ENCODE peak calls at places on chromosomes 16 and 17, in five cellular contexts. D, X, S, N and O are unnamed samples.

GRCh38 chr17:48510381-48510760 is 20.4 kb downstream of the HOXB1 start:
- DNase-seq in N (no peak), S (no peak), X (no peak), D (no peak), O (no peak)

GRCh38 chr16:88331989-88332920 is 50.5 kb upstream of the ZNF469 start:
- DNase-seq in S (peak), D (no peak), X (peak), N (no peak), O (peak)

GRCh38 chr16:69796285-69797118 is 34.4 kb downstream of the WWP2 start:
- DNase-seq in D (no peak), X (peak), S (peak), N (peak), O (no peak)

GRCh38 chr17:16954541-16954940 is 17.4 kb downstream of the TNFRSF13B start:
- DNase-seq in S (no peak), D (no peak), X (no peak), N (no peak), O (no peak)

GRCh38 chr17:6437466-6437865 is 2.5 kb upstream of the AIPL1 start:
- DNase-seq in N (no peak), S (no peak), D (no peak), X (no peak), O (no peak)

GRCh38 chr17:39745335-39746144 is 7.8 kb downstream of the GRB7 start:
- DNase-seq in S (no peak), X (no peak), N (no peak), D (no peak), O (peak)

GRCh38 chr16:69171325-69172095 is 15.5 kb upstream of the SNTB2 start:
- DNase-seq in S (no peak), D (no peak), N (no peak), X (no peak), O (no peak)

GRCh38 chr17:76078859-76079576 is at the start of gene ZACN:
- DNase-seq in S (no peak), N (no peak), D (no peak), X (no peak), O (no peak)

GRCh38 chr17:50107790-50108414 is 12.8 kb downstream of the PDK2 start:
- DNase-seq in S (no peak), N (no peak), D (no peak), X (no peak), O (no peak)

GRCh38 chr17:77774182-77774581 is 184.3 kb upstream of the TNRC6C start:
- DNase-seq in D (no peak), S (no peak), X (no peak), N (no peak), O (no peak)

GRCh38 chr17:18933102-18934058 is 18.6 kb upstream of the SLC5A10 start:
- DNase-seq in X (no peak), N (no peak), D (no peak), S (no peak), O (no peak)

GRCh38 chr17:63646492-63646815 is 24.2 kb downstream of the MAP3K3 start:
- DNase-seq in N (no peak), D (no peak), X (no peak), S (no peak), O (no peak)

GRCh38 chr16:6562985-6563384 is 769.7 kb upstream of the RBFOX1 start:
- DNase-seq in N (no peak), D (no peak), S (no peak), X (no peak), O (no peak)

GRCh38 chr17:16962804-16963203 is 9.1 kb downstream of the TNFRSF13B start:
- DNase-seq in X (no peak), D (no peak), S (no peak), N (no peak), O (no peak)

GRCh38 chr17:12928736-12929135 is 89.1 kb downstream of the ELAC2 start:
- DNase-seq in X (no peak), N (no peak), D (no peak), S (no peak), O (no peak)

GRCh38 chr16:82344157-82344556 is 174.1 kb upstream of the MPHOSPH6 start:
- DNase-seq in D (no peak), N (no peak), S (no peak), X (no peak), O (no peak)

GRCh38 chr17:7064248-7064647 is 15.8 kb downstream of the CLEC10A start:
- DNase-seq in S (no peak), X (no peak), D (no peak), N (no peak), O (no peak)

GRCh38 chr17:60147553-60148241 is 2.1 kb upstream of the CA4 start:
- DNase-seq in S (no peak), D (no peak), X (no peak), N (no peak), O (no peak)